ENCODE peak calls at places on chromosomes 2 and 18, in six cellular contexts. A is mesenchymal stem cell, B is neuronal stem cell, F is mesendoderm, J is IMR-90, H is trophoblast cell. E is an unnamed sample. For H3K36me3, the result is how much of the 10 kb centered on the place peaks cover.

GRCh38 chr2:232229296-232229916 is 149.1 kb upstream of the ALPP start:
- DNase-seq in B (no peak), H (peak), J (peak), F (peak), A (peak), E (peak)

GRCh38 chr18:23943903-23944624 is 70.5 kb upstream of the TTC39C start:
- DNase-seq in B (no peak), A (peak), H (peak), J (peak), F (no peak), E (no peak)

GRCh38 chr2:8753609-8754008 is 71.8 kb downstream of the ID2 start:
- DNase-seq in H (no peak), A (no peak), F (no peak), J (no peak), B (no peak), E (no peak)

GRCh38 chr2:10521356-10521755 is 73.2 kb upstream of the ODC1 start:
- DNase-seq in F (no peak), B (no peak), H (no peak), A (no peak), J (no peak), E (no peak)

GRCh38 chr2:110796724-110797301 is 64.4 kb downstream of the ACOXL start:
- DNase-seq in H (no peak), A (no peak), J (no peak), B (no peak), F (no peak), E (no peak)

GRCh38 chr2:8550481-8550880 is 131.4 kb upstream of the ID2 start:
- DNase-seq in H (no peak), F (no peak), J (no peak), A (no peak), B (no peak), E (no peak)

GRCh38 chr2:66679422-66679821 is 244.5 kb downstream of the MEIS1 start:
- DNase-seq in J (no peak), H (no peak), A (no peak), F (peak), B (peak), E (no peak)

GRCh38 chr2:75565523-75566449 is 5.0 kb upstream of the EVA1A start:
- DNase-seq in B (no peak), J (peak), H (peak), A (peak), F (no peak), E (no peak)

GRCh38 chr18:74945774-74946545 is 263.0 kb downstream of the PTGR3 start:
- DNase-seq in H (no peak), A (no peak), F (no peak), J (peak), B (no peak), E (no peak)

DNA sequence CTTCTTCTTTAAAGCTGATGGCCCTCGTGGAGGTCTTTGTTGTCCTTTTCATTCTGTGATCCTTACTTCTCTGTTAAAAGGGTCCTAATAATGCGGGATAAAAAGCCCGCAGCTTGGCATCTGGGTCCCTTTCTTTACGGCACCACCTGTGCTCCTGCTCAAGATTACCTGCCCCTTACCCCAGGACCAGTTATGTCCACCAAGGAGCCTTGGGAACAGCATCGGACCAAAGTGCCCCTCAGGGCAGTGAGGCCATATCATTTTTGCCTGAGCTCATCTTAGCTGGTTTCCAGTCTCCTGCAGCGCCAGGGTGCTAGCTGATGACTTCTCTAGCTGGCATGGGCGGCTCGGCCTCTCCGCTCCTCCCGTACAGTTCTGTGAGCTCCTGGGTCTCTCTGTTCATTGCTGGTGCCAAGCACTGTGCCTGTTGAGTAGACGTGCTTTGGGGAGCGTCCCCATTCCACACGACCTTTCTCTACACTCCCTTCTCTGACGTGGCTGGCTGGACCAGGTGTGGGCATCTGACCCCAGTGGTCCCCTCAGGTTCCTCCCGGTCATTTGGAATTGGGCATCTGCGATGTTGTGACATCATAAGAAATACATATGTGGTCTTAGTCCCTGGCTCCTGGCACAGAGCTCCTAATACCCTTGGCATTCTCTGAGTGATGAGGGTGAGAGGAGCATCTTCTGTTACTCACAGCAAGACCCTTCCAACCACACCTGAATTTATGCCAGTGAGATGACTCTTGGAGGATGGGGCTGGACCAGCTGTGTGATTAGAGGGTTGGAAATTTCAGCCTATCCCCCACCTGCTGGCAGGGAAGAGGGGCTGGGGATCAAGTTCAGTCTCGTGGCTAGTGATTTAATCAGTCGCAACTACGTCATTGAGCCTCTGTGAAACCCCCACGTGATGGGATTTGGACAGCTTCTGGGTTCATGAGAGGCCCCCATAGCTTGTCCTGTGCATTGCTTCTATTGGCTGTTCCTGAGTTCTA is 134.2 kb upstream of the HS6ST1 start:
- DNase-seq in A (no peak), B (no peak), F (no peak), H (no peak), J (no peak), E (no peak)
- H2BK120ac ChIP-seq in A (no peak), B (no peak), F (no peak), H (no peak), J (no peak), E (no peak)

GRCh38 chr2:38737925-38738324 is 13.2 kb downstream of the SRSF7 start:
- DNase-seq in A (no peak), F (no peak), J (no peak), B (no peak), H (no peak), E (no peak)
- H3K36me3 ChIP-seq in A (under half), F (under half), J (under half), B (half or more), H (under half), E (under half)

DNA sequence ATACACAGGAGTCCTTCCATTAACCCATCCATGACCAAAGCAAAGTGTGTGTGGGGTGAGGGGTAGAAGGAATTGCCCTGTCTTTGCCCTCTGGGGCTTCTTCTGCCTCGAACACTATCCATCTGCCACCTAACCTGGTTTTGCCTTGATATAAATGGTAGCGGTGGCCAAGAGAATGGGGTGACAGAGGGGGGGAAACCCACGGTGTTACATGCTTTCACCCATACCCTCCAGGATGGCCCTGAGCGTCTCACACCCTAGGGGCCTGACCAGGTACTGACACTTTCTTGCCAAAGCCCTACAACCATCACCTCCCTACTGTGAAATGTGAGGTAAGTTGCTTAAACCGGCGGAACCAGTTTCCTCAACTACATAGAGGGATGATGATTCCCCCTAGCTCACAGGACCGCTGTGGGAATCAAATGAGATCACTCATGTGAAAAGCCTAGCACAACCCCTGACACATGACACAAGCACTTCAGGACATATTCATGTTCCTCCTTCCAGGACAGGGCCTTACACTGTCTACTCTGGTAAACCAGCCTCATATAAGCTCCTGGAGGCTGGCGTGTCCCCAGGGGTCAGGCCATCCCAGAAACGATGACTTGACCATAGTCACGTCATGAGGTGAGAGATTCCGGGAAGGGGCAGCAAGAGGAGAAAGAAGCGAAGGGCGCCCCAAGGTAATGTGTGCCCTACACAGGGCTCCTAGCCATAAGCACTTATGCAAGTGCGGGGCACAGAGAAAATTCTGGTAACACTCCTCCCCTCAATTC is 49.7 kb downstream of the C2orf42 start:
- DNase-seq in J (peak), A (peak), F (peak), B (no peak), H (peak), E (peak)
- H2BK120ac ChIP-seq in J (peak), A (peak), F (no peak), B (no peak), H (peak), E (no peak)

GRCh38 chr2:39120771-39121522 is at the start of gene SOS1:
- DNase-seq in J (peak), B (peak), H (peak), F (peak), A (peak), E (peak)
- H3K36me3 ChIP-seq in J (under half), B (under half), H (under half), F (under half), A (under half), E (under half)